ENCODE peak calls at places on chromosome 3, in four cellular contexts. One of them, this sample, is unnamed.

GRCh38 chr3:69095636-69096035 is 10.9 kb downstream of the ARL6IP5 start:
- DNase-seq in body of pancreas: no peak
- DNase-seq in uterus: no peak
- DNase-seq in adrenal gland: peak; percentile 52
- DNase-seq in this sample: no peak

GRCh38 chr3:50442940-50443579 is 60.4 kb downstream of the CACNA2D2 start:
- DNase-seq in body of pancreas: no peak
- DNase-seq in uterus: no peak
- DNase-seq in adrenal gland: no peak
- DNase-seq in this sample: no peak

GRCh38 chr3:161284989-161285388 is 63.9 kb downstream of the NMD3 start:
- DNase-seq in body of pancreas: no peak
- DNase-seq in uterus: no peak
- DNase-seq in adrenal gland: no peak
- DNase-seq in this sample: no peak

GRCh38 chr3:45546223-45546622 is 48.3 kb upstream of the LIMD1 start:
- DNase-seq in body of pancreas: peak; percentile 23
- DNase-seq in uterus: no peak
- DNase-seq in adrenal gland: no peak
- DNase-seq in this sample: no peak

GRCh38 chr3:18153571-18154173 is 271.5 kb downstream of the SATB1 start:
- DNase-seq in body of pancreas: peak; percentile 68
- DNase-seq in uterus: no peak
- DNase-seq in adrenal gland: no peak
- DNase-seq in this sample: peak; percentile 79

GRCh38 chr3:108564564-108564963 is 24.7 kb downstream of the CIP2A start:
- DNase-seq in body of pancreas: no peak
- DNase-seq in uterus: no peak
- DNase-seq in adrenal gland: no peak
- DNase-seq in this sample: no peak

GRCh38 chr3:156483961-156484787 is 70.7 kb downstream of the SSR3 start:
- DNase-seq in body of pancreas: peak; percentile 41
- DNase-seq in uterus: peak; percentile 46
- DNase-seq in adrenal gland: no peak
- DNase-seq in this sample: peak; percentile 75

GRCh38 chr3:151082880-151083838 is 2.3 kb upstream of the MED12L start:
- DNase-seq in body of pancreas: no peak
- DNase-seq in uterus: no peak
- DNase-seq in adrenal gland: no peak
- DNase-seq in this sample: no peak

GRCh38 chr3:148962513-148962912 is 28.8 kb upstream of the GYG1 start:
- DNase-seq in body of pancreas: peak; percentile 18
- DNase-seq in uterus: peak; percentile 57
- DNase-seq in adrenal gland: peak; percentile 62
- DNase-seq in this sample: peak; percentile 91

DNA sequence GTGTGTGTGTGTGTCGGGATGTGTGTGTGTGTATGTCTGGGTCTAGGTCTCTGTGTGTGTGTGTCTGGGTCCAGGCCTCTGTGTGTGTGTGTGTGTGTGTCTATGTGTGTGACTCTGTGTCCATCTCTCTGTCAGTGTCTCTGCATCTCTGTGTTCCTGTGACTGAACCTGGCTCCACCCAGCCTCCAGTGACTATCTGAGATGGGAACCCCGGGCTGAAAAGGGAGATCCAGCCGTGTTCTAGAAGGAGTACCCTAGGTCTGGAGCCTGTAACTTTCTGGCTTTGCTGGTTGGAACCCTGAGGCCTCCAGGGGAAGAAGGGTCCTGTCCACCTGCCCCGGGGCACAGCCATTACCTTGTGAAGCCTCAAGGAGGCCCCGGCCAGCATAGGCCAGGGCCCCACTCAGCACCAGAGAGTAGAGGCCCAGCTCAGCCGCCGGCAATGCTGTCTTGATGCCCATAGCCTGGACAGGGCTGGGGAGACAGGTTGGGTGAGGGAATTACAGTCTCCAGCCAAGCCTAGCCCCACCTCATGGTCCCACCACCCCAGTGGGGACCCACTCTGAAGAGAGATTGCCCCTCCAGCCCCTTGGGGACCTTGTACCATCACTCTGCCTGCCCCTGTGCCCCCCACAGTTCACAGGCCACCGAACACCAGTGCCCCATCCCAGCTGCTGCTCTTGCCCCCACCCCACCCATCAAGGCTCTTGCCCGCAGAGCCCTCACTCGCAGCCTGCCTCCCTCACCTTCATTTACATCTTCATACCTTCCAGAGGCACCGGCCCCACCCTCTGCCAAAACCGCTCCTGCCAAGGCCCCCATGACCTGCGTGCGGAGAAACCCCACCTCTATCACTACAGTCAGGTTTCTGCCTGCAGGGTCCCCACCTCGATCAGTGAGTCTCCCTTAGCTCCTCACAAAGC is 2.0 kb downstream of the HHATL start:
- DNase-seq in body of pancreas: no peak
- DNase-seq in uterus: no peak
- DNase-seq in adrenal gland: no peak
- DNase-seq in this sample: no peak
- H3K4me3 ChIP-seq in body of pancreas: no peak overlapping the region
- H3K4me3 ChIP-seq in uterus: no peak overlapping the region
- H3K4me3 ChIP-seq in adrenal gland: no peak overlapping the region
- H3K4me3 ChIP-seq in this sample: no peak overlapping the region

DNA sequence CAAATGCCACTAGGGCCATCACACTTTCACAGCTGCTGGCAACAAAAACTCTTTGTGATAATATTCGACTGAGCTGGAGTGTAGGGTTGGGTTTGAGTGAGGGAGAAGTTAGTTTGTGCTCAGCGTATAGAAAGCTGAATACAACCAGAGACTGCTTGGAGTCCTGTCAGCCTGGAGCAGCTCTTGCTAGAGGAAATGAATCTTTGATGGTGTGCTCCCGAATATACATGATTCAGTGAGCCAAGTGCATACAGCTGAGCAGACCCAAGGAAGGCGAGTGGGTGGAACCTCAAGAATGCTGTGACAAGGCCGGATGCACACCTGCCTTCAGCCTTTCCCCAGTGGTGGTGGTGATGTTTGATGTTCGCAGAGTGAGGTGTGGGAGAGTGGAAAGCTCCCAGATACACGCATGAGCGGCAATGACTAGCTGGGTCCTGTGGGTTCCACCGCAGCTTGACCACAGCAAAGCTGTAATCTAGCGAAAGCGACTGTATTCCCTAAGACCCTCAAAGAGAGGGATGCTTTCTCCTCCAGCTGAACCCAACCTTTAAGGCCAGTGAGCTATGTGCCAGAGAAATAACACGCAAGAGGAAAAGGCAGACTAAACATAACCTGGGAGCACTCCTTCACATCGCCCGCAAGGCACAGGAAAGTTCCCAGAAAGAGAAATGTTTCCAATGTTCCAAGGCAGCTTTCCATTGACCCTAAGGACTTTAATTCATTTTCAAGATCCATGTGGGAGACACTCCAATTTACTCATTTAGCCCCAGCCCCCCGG is 1.2 kb downstream of the ARHGEF3 start:
- DNase-seq in body of pancreas: peak; percentile 51
- DNase-seq in uterus: no peak
- DNase-seq in adrenal gland: peak; percentile 35
- DNase-seq in this sample: no peak
- TF ChIP-seq CTCF in body of pancreas: no peak
- TF ChIP-seq CTCF in uterus: no peak
- TF ChIP-seq CTCF in adrenal gland: no peak
- TF ChIP-seq CTCF in this sample: no peak

GRCh38 chr3:128555098-128555825 is 62.3 kb upstream of the GATA2 start:
- DNase-seq in body of pancreas: peak; percentile 11
- DNase-seq in uterus: peak; percentile 76
- DNase-seq in adrenal gland: peak; percentile 41
- DNase-seq in this sample: no peak
- H3K4me3 ChIP-seq in body of pancreas: no peak overlapping the region
- H3K4me3 ChIP-seq in uterus: no peak overlapping the region
- H3K4me3 ChIP-seq in adrenal gland: no peak overlapping the region
- H3K4me3 ChIP-seq in this sample: no peak overlapping the region

GRCh38 chr3:86785381-86785780 is 205.6 kb downstream of the VGLL3 start:
- DNase-seq in body of pancreas: no peak
- DNase-seq in uterus: no peak
- DNase-seq in adrenal gland: no peak
- DNase-seq in this sample: peak; percentile 66
- TF ChIP-seq CTCF in body of pancreas: no peak
- TF ChIP-seq CTCF in uterus: peak; percentile 9
- TF ChIP-seq CTCF in adrenal gland: no peak
- TF ChIP-seq CTCF in this sample: peak; percentile 41

GRCh38 chr3:128487813-128488635 is 5.0 kb downstream of the GATA2 start:
- DNase-seq in body of pancreas: peak; percentile 89
- DNase-seq in uterus: peak; percentile 97
- DNase-seq in adrenal gland: peak; percentile 75
- DNase-seq in this sample: peak; percentile 93
- H3K4me3 ChIP-seq in body of pancreas: peak overlapping the region; percentile 19
- H3K4me3 ChIP-seq in uterus: peak overlapping the region; percentile 98
- H3K4me3 ChIP-seq in adrenal gland: peak overlapping the region; percentile 56
- H3K4me3 ChIP-seq in this sample: peak overlapping the region; percentile 71

GRCh38 chr3:66488492-66488891 is 12.3 kb downstream of the LRIG1 start:
- DNase-seq in body of pancreas: no peak
- DNase-seq in uterus: no peak
- DNase-seq in adrenal gland: no peak
- DNase-seq in this sample: no peak

GRCh38 chr3:66486646-66487045 is 14.2 kb downstream of the LRIG1 start:
- DNase-seq in body of pancreas: no peak
- DNase-seq in uterus: no peak
- DNase-seq in adrenal gland: no peak
- DNase-seq in this sample: peak; percentile 85

GRCh38 chr3:66486187-66486586 is 14.6 kb downstream of the LRIG1 start:
- DNase-seq in body of pancreas: no peak
- DNase-seq in uterus: no peak
- DNase-seq in adrenal gland: no peak
- DNase-seq in this sample: no peak

GRCh38 chr3:66489115-66489514 is 11.7 kb downstream of the LRIG1 start:
- DNase-seq in body of pancreas: no peak
- DNase-seq in uterus: no peak
- DNase-seq in adrenal gland: no peak
- DNase-seq in this sample: no peak

GRCh38 chr3:66487475-66487874 is 13.3 kb downstream of the LRIG1 start:
- DNase-seq in body of pancreas: no peak
- DNase-seq in uterus: no peak
- DNase-seq in adrenal gland: no peak
- DNase-seq in this sample: peak; percentile 51
- TF ChIP-seq CTCF in body of pancreas: no peak
- TF ChIP-seq CTCF in uterus: no peak
- TF ChIP-seq CTCF in adrenal gland: no peak
- TF ChIP-seq CTCF in this sample: no peak

GRCh38 chr3:143848707-143849106 is 439 bp upstream of the SLC9A9 start:
- DNase-seq in body of pancreas: no peak
- DNase-seq in uterus: no peak
- DNase-seq in adrenal gland: no peak
- DNase-seq in this sample: no peak
- H3K4me3 ChIP-seq in body of pancreas: no peak overlapping the region
- H3K4me3 ChIP-seq in uterus: no peak overlapping the region
- H3K4me3 ChIP-seq in adrenal gland: peak overlapping the region; percentile 76
- H3K4me3 ChIP-seq in this sample: no peak overlapping the region

This sample was measured in cardiac fibroblast.